ENCODE peak calls at places on chromosomes 16 and 17, in four cellular contexts. One of them, this sample, is unnamed.

GRCh38 chr17:72878975-72879660 is 213.4 kb downstream of the SLC39A11 start:
- DNase-seq in iris pigment epithelial cell: no peak
- DNase-seq in uterus: no peak
- DNase-seq in neural crest cell: no peak
- DNase-seq in this sample: no peak

GRCh38 chr17:49694847-49695697 is 12.7 kb downstream of the SLC35B1 start:
- DNase-seq in uterus: peak
- DNase-seq in neural crest cell: peak
- DNase-seq in iris pigment epithelial cell: no peak
- DNase-seq in this sample: no peak

GRCh38 chr17:82836823-82837357 is 2.9 kb downstream of the ZNF750 start:
- DNase-seq in iris pigment epithelial cell: peak
- DNase-seq in neural crest cell: no peak
- DNase-seq in uterus: no peak
- DNase-seq in this sample: no peak

GRCh38 chr16:69405326-69405725 is 19.1 kb upstream of the CYB5B start:
- DNase-seq in uterus: no peak
- DNase-seq in neural crest cell: no peak
- DNase-seq in iris pigment epithelial cell: no peak
- DNase-seq in this sample: no peak

GRCh38 chr16:495127-495748 is 32.3 kb upstream of the CAPN15 start:
- DNase-seq in uterus: no peak
- DNase-seq in iris pigment epithelial cell: peak
- DNase-seq in neural crest cell: no peak
- DNase-seq in this sample: peak

GRCh38 chr16:12329246-12329995 is 352.9 kb downstream of the SNX29 start:
- DNase-seq in iris pigment epithelial cell: no peak
- DNase-seq in uterus: no peak
- DNase-seq in neural crest cell: no peak
- DNase-seq in this sample: no peak

GRCh38 chr16:19481769-19482168 is 40.1 kb downstream of the GDE1 start:
- DNase-seq in uterus: no peak
- DNase-seq in neural crest cell: no peak
- DNase-seq in iris pigment epithelial cell: no peak
- DNase-seq in this sample: no peak

GRCh38 chr17:17204041-17204591 is 2.0 kb downstream of the PLD6 start:
- DNase-seq in neural crest cell: no peak
- DNase-seq in uterus: no peak
- DNase-seq in iris pigment epithelial cell: no peak
- DNase-seq in this sample: no peak

GRCh38 chr16:53598513-53599266 is 95.7 kb upstream of the AKTIP start:
- DNase-seq in uterus: no peak
- DNase-seq in iris pigment epithelial cell: no peak
- DNase-seq in neural crest cell: no peak
- DNase-seq in this sample: peak

GRCh38 chr17:70050192-70050591 is 24.8 kb upstream of the KCNJ16 start:
- DNase-seq in uterus: no peak
- DNase-seq in iris pigment epithelial cell: peak
- DNase-seq in neural crest cell: no peak
- DNase-seq in this sample: no peak

GRCh38 chr17:17663160-17664072 is 17.8 kb upstream of the RAI1 start:
- DNase-seq in neural crest cell: peak
- DNase-seq in uterus: peak
- DNase-seq in iris pigment epithelial cell: peak
- DNase-seq in this sample: peak

GRCh38 chr16:82657239-82657638 is 30.5 kb downstream of the CDH13 start:
- DNase-seq in uterus: no peak
- DNase-seq in iris pigment epithelial cell: peak
- DNase-seq in neural crest cell: no peak
- DNase-seq in this sample: no peak

GRCh38 chr17:50128441-50129302 is 1.3 kb downstream of the SAMD14 start:
- DNase-seq in uterus: no peak
- DNase-seq in neural crest cell: peak
- DNase-seq in iris pigment epithelial cell: no peak
- DNase-seq in this sample: no peak

GRCh38 chr17:39485555-39485954 is 24.3 kb downstream of the CDK12 start:
- DNase-seq in iris pigment epithelial cell: peak
- DNase-seq in neural crest cell: no peak
- DNase-seq in uterus: no peak
- DNase-seq in this sample: no peak

GRCh38 chr16:35210681-35211433 is 1751.4 kb downstream of the TP53TG3F start:
- DNase-seq in uterus: no peak
- DNase-seq in iris pigment epithelial cell: no peak
- DNase-seq in neural crest cell: no peak
- DNase-seq in this sample: no peak

GRCh38 chr16:88468289-88469129 is 15.4 kb downstream of the ZFPM1 start:
- DNase-seq in uterus: no peak
- DNase-seq in iris pigment epithelial cell: peak
- DNase-seq in neural crest cell: peak
- DNase-seq in this sample: peak